ENCODE peak calls at places on chromosomes 11 and 22, in eight cellular contexts. R, W, F, D, U, T, X and H are unnamed samples.

GRCh38 chr11:10451399-10452116 is 3.5 kb upstream of the AMPD3 start:
- DNase-seq in T (no peak), W (peak), F (no peak), D (no peak), R (no peak), X (no peak), U (no peak), H (no peak)

GRCh38 chr11:9754041-9754471 is 90.2 kb downstream of the SWAP70 start:
- DNase-seq in F (no peak), D (no peak), X (no peak), T (peak), U (no peak), W (no peak), R (no peak), H (no peak)

GRCh38 chr11:114477946-114478537 is 38.8 kb downstream of the REXO2 start:
- DNase-seq in U (peak), T (no peak), W (no peak), D (no peak), F (no peak), R (no peak), X (no peak), H (no peak)

GRCh38 chr22:28116261-28116673 is 197.2 kb upstream of the PITPNB start:
- DNase-seq in T (peak), X (no peak), W (no peak), D (no peak), F (no peak), R (peak), U (no peak), H (no peak)

GRCh38 chr11:36463781-36464180 is 46.3 kb downstream of the TRAF6 start:
- DNase-seq in R (no peak), X (no peak), F (no peak), U (no peak), T (no peak), D (no peak), W (no peak), H (no peak)

GRCh38 chr11:92812841-92813240 is 156.6 kb upstream of the MTNR1B start:
- DNase-seq in F (no peak), D (no peak), R (no peak), U (no peak), T (no peak), X (no peak), W (no peak), H (no peak)

GRCh38 chr11:120750647-120751419 is 239.3 kb downstream of the GRIK4 start:
- DNase-seq in U (no peak), X (no peak), W (no peak), R (no peak), F (no peak), T (no peak), D (peak), H (no peak)

GRCh38 chr11:69919659-69920499 is 100.7 kb upstream of the FGF3 start:
- DNase-seq in F (no peak), R (no peak), X (peak), T (no peak), W (no peak), U (no peak), D (no peak), H (peak)

GRCh38 chr11:97732011-97732632 is 1288.6 kb upstream of the CNTN5 start:
- DNase-seq in X (no peak), U (no peak), W (no peak), T (no peak), R (no peak), D (no peak), F (no peak), H (no peak)

GRCh38 chr11:113141010-113141409 is 173.4 kb upstream of the TTC12 start:
- DNase-seq in R (no peak), T (no peak), W (no peak), F (no peak), U (no peak), X (no peak), D (no peak), H (no peak)

GRCh38 chr11:46413755-46414465 is 22.3 kb upstream of the CHRM4 start:
- DNase-seq in U (no peak), X (no peak), D (no peak), T (no peak), R (no peak), F (no peak), W (no peak), H (no peak)

GRCh38 chr11:76891285-76891684 is 30.6 kb downstream of the ACER3 start:
- DNase-seq in X (no peak), W (no peak), T (no peak), U (no peak), D (no peak), R (no peak), F (no peak), H (no peak)

GRCh38 chr22:40898850-40899357 is 37.0 kb upstream of the DNAJB7 start:
- DNase-seq in T (peak), D (peak), W (no peak), R (no peak), F (peak), U (no peak), X (no peak), H (no peak)

GRCh38 chr11:110818032-110818687 is 105.9 kb upstream of the ARHGAP20 start:
- DNase-seq in D (no peak), T (peak), W (no peak), U (no peak), F (no peak), X (no peak), R (no peak), H (no peak)

GRCh38 chr11:33191456-33191855 is 30.2 kb upstream of the CSTF3 start:
- DNase-seq in R (no peak), F (no peak), W (no peak), X (no peak), U (no peak), D (no peak), T (no peak), H (no peak)

GRCh38 chr22:35192121-35192918 is 65.0 kb upstream of the HMGXB4 start:
- DNase-seq in U (no peak), X (no peak), D (no peak), T (peak), F (no peak), R (peak), W (no peak), H (no peak)

GRCh38 chr22:23859201-23859600 is 1.5 kb downstream of the SLC2A11 start:
- DNase-seq in X (no peak), R (no peak), F (no peak), T (no peak), D (no peak), U (no peak), W (no peak), H (no peak)

GRCh38 chr11:83972536-83972935 is 686.4 kb upstream of the CCDC90B start:
- DNase-seq in F (no peak), D (no peak), R (no peak), T (no peak), W (no peak), U (no peak), X (no peak), H (no peak)

GRCh38 chr22:23509571-23510302 is 70.4 kb downstream of the IGLL1 start:
- DNase-seq in T (peak), U (no peak), X (no peak), F (no peak), W (no peak), D (no peak), R (no peak), H (no peak)

GRCh38 chr11:128837627-128838026 is 29.5 kb downstream of the KCNJ1 start:
- DNase-seq in F (no peak), X (no peak), R (peak), W (no peak), D (no peak), T (no peak), U (no peak), H (no peak)

GRCh38 chr11:22830082-22830414 is 447 bp upstream of the SVIP start:
- DNase-seq in W (no peak), R (no peak), D (no peak), T (no peak), U (no peak), X (no peak), F (no peak), H (no peak)

GRCh38 chr11:8168485-8169257 is at the start of gene RIC3:
- DNase-seq in R (no peak), F (peak), D (no peak), T (no peak), X (peak), W (peak), U (peak), H (no peak)

GRCh38 chr11:134413334-134414035 is 1.4 kb upstream of the B3GAT1 start:
- DNase-seq in X (no peak), T (no peak), W (no peak), D (no peak), F (peak), R (no peak), U (no peak), H (no peak)

GRCh38 chr11:18853086-18853720 is 61.6 kb upstream of the PTPN5 start:
- DNase-seq in D (no peak), T (peak), F (peak), X (no peak), W (no peak), U (peak), R (no peak), H (no peak)
- TF ChIP-seq CTCF in D (peak), T (peak), F (peak), X (peak), W (peak), U (peak), R (no peak), H (peak)

GRCh38 chr22:33917744-33918406 is 2.4 kb downstream of the LARGE1 start:
- DNase-seq in D (no peak), W (no peak), F (peak), X (no peak), R (no peak), U (no peak), T (no peak), H (no peak)
- TF ChIP-seq CTCF in D (no peak), W (peak), F (peak), X (peak), R (no peak), U (no peak), T (peak), H (no peak)

GRCh38 chr22:44003776-44004460 is 20.2 kb upstream of the PARVB start:
- DNase-seq in F (peak), X (peak), U (peak), T (peak), W (no peak), R (no peak), D (no peak), H (no peak)
- TF ChIP-seq CTCF in F (peak), X (no peak), U (no peak), T (no peak), W (no peak), R (no peak), D (no peak), H (no peak)

DNA sequence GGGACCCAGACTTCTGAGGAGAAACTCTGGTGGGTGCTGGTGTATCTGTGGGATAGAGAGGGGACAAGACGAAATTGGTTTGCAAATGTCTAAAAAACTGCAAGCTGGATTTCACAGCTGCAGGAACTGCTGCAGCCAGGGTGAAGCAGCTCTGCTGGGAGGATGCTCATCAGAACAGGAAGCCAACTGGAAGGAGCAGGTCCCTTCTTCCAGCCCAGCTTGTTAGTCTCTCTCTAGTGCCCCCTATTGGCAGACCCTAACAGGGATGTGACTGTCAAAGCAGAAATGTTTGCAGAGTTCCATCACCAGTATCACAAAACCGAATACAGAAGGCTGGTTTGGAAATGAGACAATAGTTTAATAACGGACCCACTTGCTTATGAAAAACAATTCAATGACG is 74.8 kb upstream of the SLC22A12 start:
- DNase-seq in X (no peak), T (no peak), W (no peak), F (no peak), R (no peak), D (peak), U (no peak), H (no peak)
- TF ChIP-seq CTCF in X (no peak), T (no peak), W (no peak), F (peak), R (no peak), D (peak), U (no peak), H (peak)

GRCh38 chr11:1155274-1155693 is 2.5 kb upstream of the MUC5AC start:
- DNase-seq in F (no peak), X (no peak), W (no peak), D (no peak), U (no peak), T (no peak), R (no peak), H (no peak)

GRCh38 chr11:1152316-1153104 is 5.2 kb upstream of the MUC5AC start:
- DNase-seq in W (no peak), U (no peak), F (no peak), R (peak), T (no peak), D (no peak), X (no peak), H (peak)

GRCh38 chr11:1151366-1152315 is 6.1 kb upstream of the MUC5AC start:
- DNase-seq in D (no peak), X (no peak), T (no peak), F (no peak), W (peak), U (no peak), R (peak), H (peak)

GRCh38 chr11:1153105-1153950 is 4.4 kb upstream of the MUC5AC start:
- DNase-seq in D (no peak), U (peak), F (no peak), R (peak), W (peak), X (no peak), T (peak), H (no peak)

DNA sequence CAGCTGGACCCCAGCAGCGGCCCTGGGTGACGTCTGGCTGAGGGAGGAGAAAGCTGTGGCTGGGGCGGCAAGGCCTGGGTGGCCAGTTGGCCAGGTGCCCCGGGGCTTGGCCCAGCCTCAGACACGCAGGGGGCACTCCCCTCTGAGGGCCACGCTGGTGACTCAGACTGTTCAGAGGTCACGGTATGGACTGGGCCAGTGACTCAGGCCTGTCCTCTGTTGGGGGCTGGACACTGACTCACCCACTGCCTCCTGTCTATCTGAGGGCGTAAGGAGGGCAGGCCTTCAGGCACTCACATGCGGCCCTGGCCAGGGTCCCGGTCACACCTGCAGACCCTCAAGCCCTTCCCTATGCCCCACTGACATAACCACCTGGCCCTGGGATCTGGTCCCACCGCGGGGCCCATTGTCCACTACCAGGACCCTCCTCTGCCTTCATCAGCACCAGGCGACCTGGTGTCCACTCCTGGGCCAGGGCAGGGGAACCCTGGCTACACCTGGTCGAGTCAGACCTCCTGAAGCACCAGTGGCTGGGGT is 3.7 kb upstream of the MUC5AC start:
- DNase-seq in W (peak), R (peak), X (peak), F (no peak), D (no peak), T (peak), U (peak), H (peak)
- TF ChIP-seq CTCF in W (no peak), R (no peak), X (no peak), F (no peak), D (no peak), T (no peak), U (no peak), H (no peak)

DNA sequence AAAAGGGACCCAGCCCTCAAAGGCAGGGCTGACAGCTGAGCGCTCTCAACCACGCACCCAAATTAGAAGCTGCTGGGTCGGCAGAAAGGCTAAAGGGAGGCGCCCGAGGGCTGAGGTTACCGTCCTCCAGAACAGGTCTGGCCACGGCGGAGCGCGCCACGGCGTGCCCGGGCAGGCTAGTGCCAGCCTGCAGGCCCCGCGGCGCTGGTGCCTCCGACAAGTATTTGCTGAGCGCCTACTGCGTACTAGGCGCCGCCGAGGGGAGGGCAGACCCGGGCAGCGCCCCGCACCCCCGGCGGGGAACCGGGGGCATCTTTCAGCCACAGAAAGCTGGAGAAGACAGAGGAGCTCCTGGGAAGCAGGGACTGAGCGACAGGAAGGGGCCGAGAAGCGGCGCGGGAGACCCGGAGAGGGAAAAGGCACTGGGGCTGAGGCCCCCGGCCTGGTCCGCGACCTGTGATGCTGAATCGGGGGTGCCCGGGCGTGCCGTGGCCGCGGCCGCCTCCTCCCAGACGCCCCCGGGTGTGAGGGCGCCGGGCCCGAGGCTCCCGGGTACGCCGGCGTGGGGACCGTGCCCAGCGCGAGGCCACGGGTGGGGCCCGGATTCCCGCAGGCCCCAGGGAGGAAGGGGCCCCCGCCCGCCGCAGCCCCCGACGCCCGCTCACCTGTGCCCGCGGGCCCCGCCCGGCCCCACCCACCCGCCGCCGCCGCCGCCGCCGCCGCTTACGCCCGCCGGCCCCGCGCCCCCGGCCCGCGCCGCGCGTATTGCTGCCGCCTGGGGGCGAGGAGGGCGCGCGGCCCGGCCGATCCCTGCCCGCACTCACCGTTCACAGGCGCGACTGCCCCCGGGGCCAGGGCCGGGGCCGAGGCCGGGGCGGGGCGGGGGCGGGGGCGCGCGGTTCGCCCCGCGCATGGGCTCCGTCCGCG is 521 bp downstream of the HRAS start:
- DNase-seq in R (no peak), D (peak), W (no peak), U (peak), F (peak), X (peak), T (peak), H (peak)
- TF ChIP-seq CTCF in R (no peak), D (no peak), W (no peak), U (no peak), F (no peak), X (no peak), T (no peak), H (no peak)